ENCODE peak calls at places on chromosomes 12 and 14, in nine cellular contexts. X is HTR-8/SVneo, O is RWPE1, D is neural progenitor cell, K is Caki2, G is LNCaP clone FGC, C is testis, Z is breast epithelium, M is smooth muscle cell of the brain vasculature. H is an unnamed sample.
A peak's percentile ranks its signal among the peaks of the same experiment; 100 is the strongest.

GRCh38 chr12:26150737-26151450 is 26.1 kb upstream of the BHLHE41 start:
- DNase-seq in X (no peak), O (no peak), D (no peak), K (no peak), G (no peak), C (no peak), Z (no peak), M (no peak), H (no peak)

GRCh38 chr14:22112004-22112403 is 438.4 kb upstream of the OR4E1 start:
- DNase-seq in X (no peak), O (peak; percentile 11), D (peak; percentile 31), K (no peak), G (no peak), C (peak; percentile 47), Z (no peak), M (no peak), H (no peak)

GRCh38 chr12:111451649-111452129 is 46.0 kb downstream of the SH2B3 start:
- DNase-seq in X (peak; percentile 45), O (peak; percentile 26), D (peak; percentile 39), K (peak; percentile 39), G (peak; percentile 3), C (peak; percentile 10), Z (no peak), M (no peak), H (no peak)

GRCh38 chr12:121284551-121285390 is 11.7 kb downstream of the CAMKK2 start:
- DNase-seq in X (no peak), O (no peak), D (no peak), K (no peak), G (no peak), C (peak; percentile 63), Z (no peak), M (no peak), H (no peak)

GRCh38 chr12:125983094-125983783 is 918.0 kb downstream of the AACS start:
- DNase-seq in X (no peak), O (peak; percentile 91), D (peak; percentile 97), K (peak; percentile 99), G (no peak), C (peak; percentile 74), Z (peak; percentile 80), M (no peak), H (peak; percentile 2)

GRCh38 chr12:76562158-76562557 is 2.6 kb upstream of the OSBPL8 start:
- DNase-seq in X (no peak), O (no peak), D (peak; percentile 15), K (no peak), G (no peak), C (no peak), Z (no peak), M (no peak), H (no peak)

GRCh38 chr14:106378191-106378590 is 851.8 kb downstream of the TMEM121 start:
- DNase-seq in X (no peak), O (no peak), D (no peak), K (no peak), G (no peak), C (no peak), Z (no peak), M (no peak), H (no peak)

GRCh38 chr14:91252901-91253794 is 8.6 kb upstream of the GPR68 start:
- DNase-seq in X (peak; percentile 33), O (peak; percentile 31), D (peak; percentile 84), K (no peak), G (no peak), C (peak; percentile 51), Z (no peak), M (no peak), H (no peak)

GRCh38 chr12:30515351-30515750 is 180.3 kb downstream of the IPO8 start:
- DNase-seq in X (no peak), O (no peak), D (peak; percentile 55), K (no peak), G (no peak), C (no peak), Z (no peak), M (peak; percentile 9), H (no peak)

GRCh38 chr14:66379116-66379515 is 107.1 kb upstream of the CCDC196 start:
- DNase-seq in X (no peak), O (peak; percentile 89), D (peak; percentile 19), K (no peak), G (peak; percentile 79), C (peak; percentile 84), Z (no peak), M (no peak), H (no peak)

GRCh38 chr14:68711551-68712437 is 81.1 kb downstream of the ZFP36L1 start:
- DNase-seq in X (no peak), O (no peak), D (no peak), K (no peak), G (no peak), C (no peak), Z (no peak), M (no peak), H (no peak)

GRCh38 chr12:56836317-56836716 is 73.2 kb downstream of the HSD17B6 start:
- DNase-seq in X (no peak), O (peak; percentile 48), D (no peak), K (no peak), G (no peak), C (no peak), Z (no peak), M (no peak), H (no peak)

GRCh38 chr12:124395284-124395752 is 100.4 kb downstream of the RFLNA start:
- DNase-seq in X (no peak), O (no peak), D (no peak), K (no peak), G (no peak), C (no peak), Z (no peak), M (no peak), H (no peak)

GRCh38 chr12:104738841-104739642 is 219.0 kb downstream of the SLC41A2 start:
- DNase-seq in X (no peak), O (no peak), D (no peak), K (no peak), G (no peak), C (no peak), Z (no peak), M (no peak), H (no peak)

GRCh38 chr14:99729991-99730875 is 46.1 kb downstream of the CYP46A1 start:
- DNase-seq in X (peak; percentile 79), O (peak; percentile 60), D (peak; percentile 92), K (peak; percentile 52), G (no peak), C (peak; percentile 84), Z (peak; percentile 64), M (no peak), H (peak; percentile 61)

GRCh38 chr12:95571369-95571768 is 20.1 kb upstream of the USP44 start:
- DNase-seq in X (no peak), O (no peak), D (no peak), K (no peak), G (no peak), C (no peak), Z (no peak), M (no peak), H (no peak)

GRCh38 chr12:42958271-42958674 is 368.7 kb upstream of the PRICKLE1 start:
- DNase-seq in X (no peak), O (no peak), D (no peak), K (peak; percentile 90), G (no peak), C (no peak), Z (no peak), M (no peak), H (no peak)

GRCh38 chr12:78674311-78675085 is 190.1 kb upstream of the SYT1 start:
- DNase-seq in X (no peak), O (no peak), D (no peak), K (no peak), G (no peak), C (no peak), Z (no peak), M (no peak), H (no peak)